ENCODE peak calls at places on chromosomes 2 and 18, in six cellular contexts. F is HCT116; Z is activated T-helper 17 cell treated with anti-CD3 and anti-CD28 coated beads, Interleukin-2, amount 50 U/mL, for 72 hours; P is stimulated activated naive CD8-positive, alpha-beta T cell treated with anti-CD3 and anti-CD28 coated beads, Interleukin-15, amount 100 ng/mL, for 72 hours; S is esophagus mucosa; Q is IMR-90. I is an unnamed sample.

GRCh38 chr2:129334696-129335095 is 644.8 kb upstream of the RAB6C start:
- ATAC-seq in Z (no peak), Q (no peak), P (no peak), F (no peak), S (no peak), I (peak)

GRCh38 chr2:96252526-96252925 is 13.3 kb downstream of the TMEM127 start:
- ATAC-seq in Z (no peak), S (no peak), F (no peak), Q (no peak), P (no peak), I (no peak)

GRCh38 chr2:15730545-15731212 is 139.0 kb downstream of the DDX1 start:
- ATAC-seq in S (peak), Z (no peak), F (peak), P (peak), Q (peak), I (peak)

GRCh38 chr18:67788784-67789545 is 272.4 kb upstream of the DSEL start:
- ATAC-seq in Q (peak), F (no peak), Z (no peak), S (no peak), P (no peak), I (no peak)

GRCh38 chr18:54351186-54351585 is 6.5 kb downstream of the STARD6 start:
- ATAC-seq in P (no peak), Q (no peak), Z (peak), F (no peak), S (no peak), I (no peak)

GRCh38 chr2:105070010-105070865 is 32.4 kb downstream of the MRPS9 start:
- ATAC-seq in Z (no peak), Q (no peak), P (no peak), F (no peak), S (no peak), I (no peak)

GRCh38 chr2:105682401-105682800 is 62.3 kb upstream of the NCK2 start:
- ATAC-seq in F (no peak), Q (no peak), S (no peak), Z (no peak), P (no peak), I (no peak)

GRCh38 chr2:25293958-25294513 is 47.7 kb downstream of the DNMT3A start:
- ATAC-seq in Q (no peak), F (no peak), S (no peak), P (peak), Z (no peak), I (no peak)

GRCh38 chr18:68533641-68534040 is 181.3 kb downstream of the TMX3 start:
- ATAC-seq in Q (no peak), S (no peak), P (no peak), Z (no peak), F (no peak), I (no peak)

GRCh38 chr18:67504739-67505138 is 11.8 kb downstream of the DSEL start:
- ATAC-seq in Z (no peak), Q (no peak), P (no peak), S (no peak), F (no peak), I (no peak)

GRCh38 chr2:234954551-234954992 is 2.8 kb downstream of the SH3BP4 start:
- ATAC-seq in S (no peak), Q (no peak), F (no peak), Z (no peak), P (no peak), I (no peak)

GRCh38 chr2:12965540-12966269 is 249.0 kb downstream of the TRIB2 start:
- ATAC-seq in P (peak), Q (peak), Z (peak), S (peak), F (no peak), I (no peak)

GRCh38 chr2:105785095-105785847 is 40.6 kb downstream of the NCK2 start:
- ATAC-seq in Q (no peak), S (no peak), F (no peak), P (no peak), Z (no peak), I (no peak)

GRCh38 chr2:241728000-241728399 is 6.4 kb upstream of the D2HGDH start:
- ATAC-seq in Q (no peak), S (no peak), P (no peak), F (no peak), Z (no peak), I (no peak)

GRCh38 chr2:148201075-148202004 is 180.4 kb downstream of the MBD5 start:
- ATAC-seq in P (peak), S (peak), Q (peak), F (peak), Z (peak), I (peak)

GRCh38 chr2:239395524-239395923 is 5.3 kb downstream of the HDAC4 start:
- ATAC-seq in S (no peak), Q (no peak), Z (no peak), P (no peak), F (no peak), I (no peak)

GRCh38 chr2:18412980-18413793 is 147.3 kb downstream of the RDH14 start:
- ATAC-seq in S (no peak), Z (no peak), P (no peak), Q (peak), F (peak), I (peak)

GRCh38 chr2:47771211-47771610 is 11.7 kb upstream of the MSH6 start:
- ATAC-seq in Z (no peak), P (no peak), F (peak), S (peak), Q (peak), I (no peak)

GRCh38 chr2:152518656-152519580 is 183.9 kb downstream of the FMNL2 start:
- ATAC-seq in S (no peak), Q (no peak), P (no peak), Z (no peak), F (no peak), I (no peak)

GRCh38 chr2:159202568-159203071 is 83.9 kb downstream of the WDSUB1 start:
- ATAC-seq in S (peak), P (no peak), Z (no peak), F (no peak), Q (peak), I (peak)

GRCh38 chr2:3505771-3506170 is 13.6 kb downstream of the ADI1 start:
- ATAC-seq in Z (no peak), P (no peak), S (no peak), F (no peak), Q (peak), I (no peak)

GRCh38 chr2:8197101-8197500 is 484.8 kb upstream of the ID2 start:
- ATAC-seq in Q (no peak), P (no peak), S (no peak), Z (no peak), F (no peak), I (no peak)

GRCh38 chr2:69933254-69933828 is 18.4 kb downstream of the MXD1 start:
- ATAC-seq in F (no peak), Z (no peak), Q (no peak), P (no peak), S (peak), I (no peak)

GRCh38 chr2:67650292-67651133 is 253.4 kb downstream of the ETAA1 start:
- ATAC-seq in Q (peak), Z (no peak), S (peak), P (no peak), F (peak), I (peak)

GRCh38 chr2:1937066-1937465 is 192.8 kb upstream of the PXDN start:
- ATAC-seq in P (no peak), Q (no peak), Z (no peak), F (no peak), S (no peak), I (no peak)

GRCh38 chr2:150619607-150620330 is 132.3 kb upstream of the RND3 start:
- ATAC-seq in Q (peak), F (no peak), Z (no peak), S (no peak), P (no peak), I (peak)

GRCh38 chr18:44899832-44900231 is 219.1 kb downstream of the SETBP1 start:
- ATAC-seq in F (no peak), Q (no peak), P (no peak), S (no peak), Z (no peak), I (no peak)

GRCh38 chr18:79234438-79234837 is 161.3 kb upstream of the NFATC1 start:
- ATAC-seq in S (no peak), F (no peak), Q (no peak), P (no peak), Z (no peak), I (no peak)

GRCh38 chr18:74013955-74014354 is 133.7 kb downstream of the FBXO15 start:
- ATAC-seq in Z (no peak), Q (peak), S (peak), F (no peak), P (no peak), I (peak)

GRCh38 chr2:120885311-120885710 is 149.6 kb downstream of the GLI2 start:
- ATAC-seq in S (no peak), Z (no peak), Q (no peak), P (no peak), F (peak), I (no peak)

GRCh38 chr2:96895709-96896651 is 26.1 kb upstream of the SEMA4C start:
- ATAC-seq in Q (no peak), S (peak), P (peak), Z (no peak), F (peak), I (no peak)

GRCh38 chr2:39778233-39778632 is 825 bp downstream of the THUMPD2 start:
- ATAC-seq in S (no peak), Q (no peak), Z (no peak), F (no peak), P (no peak), I (no peak)

GRCh38 chr2:231761735-231762134 is 19.3 kb downstream of the PDE6D start:
- ATAC-seq in Q (no peak), S (no peak), F (no peak), Z (no peak), P (no peak), I (no peak)

GRCh38 chr2:9641641-9642040 is 10.8 kb upstream of the YWHAQ start:
- ATAC-seq in S (no peak), P (peak), Q (no peak), Z (peak), F (no peak), I (no peak)

GRCh38 chr18:79403723-79404566 is 8.2 kb downstream of the NFATC1 start:
- ATAC-seq in F (no peak), Q (no peak), S (no peak), Z (no peak), P (no peak), I (no peak)

GRCh38 chr2:20104900-20105545 is 53.6 kb upstream of the LAPTM4A start:
- ATAC-seq in Z (no peak), Q (no peak), P (no peak), F (no peak), S (no peak), I (no peak)

GRCh38 chr2:85237849-85238570 is 89.8 kb downstream of the TGOLN2 start:
- ATAC-seq in S (peak), Z (no peak), F (no peak), P (no peak), Q (no peak), I (no peak)